ENCODE peak calls at places on chromosomes 7 and 10, in ten cellular contexts. One of them, this sample, is unnamed.

GRCh38 chr7:116810267-116811116 is 51.9 kb upstream of the CAPZA2 start:
- DNase-seq in GM20000: no peak
- DNase-seq in cardiac muscle cell: no peak
- DNase-seq in AG09309: no peak
- DNase-seq in tibial artery: no peak
- DNase-seq in osteocyte: no peak
- DNase-seq in progenitor cell of endocrine pancreas: no peak
- DNase-seq in Calu3: no peak
- DNase-seq in kidney: no peak
- DNase-seq in foreskin fibroblast: peak; percentile 74
- DNase-seq in this sample: no peak

GRCh38 chr7:43878867-43879266 is 9.6 kb upstream of the MRPS24 start:
- DNase-seq in Calu3: no peak
- DNase-seq in GM20000: no peak
- DNase-seq in tibial artery: no peak
- DNase-seq in osteocyte: no peak
- DNase-seq in foreskin fibroblast: no peak
- DNase-seq in kidney: no peak
- DNase-seq in progenitor cell of endocrine pancreas: no peak
- DNase-seq in cardiac muscle cell: peak; percentile 81
- DNase-seq in AG09309: no peak
- DNase-seq in this sample: no peak

GRCh38 chr10:5840314-5841307 is 27.4 kb upstream of the GDI2 start:
- DNase-seq in kidney: peak; percentile 83
- DNase-seq in tibial artery: no peak
- DNase-seq in Calu3: no peak
- DNase-seq in cardiac muscle cell: peak; percentile 78
- DNase-seq in progenitor cell of endocrine pancreas: no peak
- DNase-seq in AG09309: no peak
- DNase-seq in GM20000: peak; percentile 71
- DNase-seq in osteocyte: no peak
- DNase-seq in foreskin fibroblast: no peak
- DNase-seq in this sample: no peak

GRCh38 chr10:90865400-90865799 is 6.4 kb upstream of the RPP30 start:
- DNase-seq in cardiac muscle cell: peak; percentile 59
- DNase-seq in kidney: no peak
- DNase-seq in progenitor cell of endocrine pancreas: no peak
- DNase-seq in AG09309: no peak
- DNase-seq in Calu3: no peak
- DNase-seq in GM20000: no peak
- DNase-seq in osteocyte: no peak
- DNase-seq in tibial artery: no peak
- DNase-seq in foreskin fibroblast: peak; percentile 63
- DNase-seq in this sample: no peak

GRCh38 chr10:48634984-48635557 is 30.2 kb upstream of the ARHGAP22 start:
- DNase-seq in AG09309: no peak
- DNase-seq in tibial artery: peak; percentile 48
- DNase-seq in kidney: no peak
- DNase-seq in cardiac muscle cell: no peak
- DNase-seq in foreskin fibroblast: no peak
- DNase-seq in Calu3: no peak
- DNase-seq in progenitor cell of endocrine pancreas: no peak
- DNase-seq in GM20000: no peak
- DNase-seq in osteocyte: peak; percentile 71
- DNase-seq in this sample: no peak

GRCh38 chr7:88306590-88307048 is at the start of gene STEAP4:
- DNase-seq in progenitor cell of endocrine pancreas: peak; percentile 12
- DNase-seq in osteocyte: no peak
- DNase-seq in cardiac muscle cell: peak; percentile 91
- DNase-seq in GM20000: no peak
- DNase-seq in kidney: peak; percentile 91
- DNase-seq in foreskin fibroblast: peak; percentile 92
- DNase-seq in Calu3: peak; percentile 60
- DNase-seq in tibial artery: peak; percentile 85
- DNase-seq in AG09309: no peak
- DNase-seq in this sample: peak; percentile 5

GRCh38 chr10:10471758-10472157 is 545.9 kb upstream of the CELF2 start:
- DNase-seq in kidney: no peak
- DNase-seq in progenitor cell of endocrine pancreas: no peak
- DNase-seq in tibial artery: no peak
- DNase-seq in Calu3: no peak
- DNase-seq in AG09309: no peak
- DNase-seq in cardiac muscle cell: no peak
- DNase-seq in foreskin fibroblast: no peak
- DNase-seq in GM20000: no peak
- DNase-seq in osteocyte: no peak
- DNase-seq in this sample: no peak

GRCh38 chr7:99631311-99632109 is 14.8 kb downstream of the ZSCAN25 start:
- DNase-seq in kidney: no peak
- DNase-seq in Calu3: peak; percentile 5
- DNase-seq in cardiac muscle cell: peak; percentile 21
- DNase-seq in foreskin fibroblast: peak; percentile 75
- DNase-seq in osteocyte: no peak
- DNase-seq in tibial artery: no peak
- DNase-seq in progenitor cell of endocrine pancreas: no peak
- DNase-seq in GM20000: no peak
- DNase-seq in AG09309: no peak
- DNase-seq in this sample: peak; percentile 87

GRCh38 chr10:44186150-44186549 is 198.7 kb downstream of the CXCL12 start:
- DNase-seq in Calu3: no peak
- DNase-seq in foreskin fibroblast: peak; percentile 52
- DNase-seq in osteocyte: no peak
- DNase-seq in AG09309: peak; percentile 34
- DNase-seq in kidney: no peak
- DNase-seq in tibial artery: no peak
- DNase-seq in progenitor cell of endocrine pancreas: no peak
- DNase-seq in GM20000: no peak
- DNase-seq in cardiac muscle cell: peak; percentile 92
- DNase-seq in this sample: no peak

GRCh38 chr10:77560052-77560451 is 77.6 kb downstream of the KCNMA1 start:
- DNase-seq in tibial artery: no peak
- DNase-seq in foreskin fibroblast: no peak
- DNase-seq in progenitor cell of endocrine pancreas: no peak
- DNase-seq in Calu3: no peak
- DNase-seq in AG09309: no peak
- DNase-seq in osteocyte: no peak
- DNase-seq in cardiac muscle cell: no peak
- DNase-seq in kidney: no peak
- DNase-seq in GM20000: no peak
- DNase-seq in this sample: no peak

GRCh38 chr10:75466886-75467285 is 35.5 kb downstream of the LRMDA start:
- DNase-seq in GM20000: no peak
- DNase-seq in progenitor cell of endocrine pancreas: no peak
- DNase-seq in AG09309: no peak
- DNase-seq in cardiac muscle cell: no peak
- DNase-seq in tibial artery: no peak
- DNase-seq in osteocyte: no peak
- DNase-seq in Calu3: no peak
- DNase-seq in kidney: no peak
- DNase-seq in foreskin fibroblast: peak; percentile 7
- DNase-seq in this sample: no peak

GRCh38 chr10:114022751-114023150 is 20.9 kb upstream of the ADRB1 start:
- DNase-seq in GM20000: no peak
- DNase-seq in osteocyte: no peak
- DNase-seq in cardiac muscle cell: no peak
- DNase-seq in foreskin fibroblast: no peak
- DNase-seq in Calu3: no peak
- DNase-seq in kidney: no peak
- DNase-seq in tibial artery: no peak
- DNase-seq in AG09309: no peak
- DNase-seq in progenitor cell of endocrine pancreas: no peak
- DNase-seq in this sample: no peak

GRCh38 chr10:124264271-124264670 is 154.5 kb downstream of the OAT start:
- DNase-seq in progenitor cell of endocrine pancreas: no peak
- DNase-seq in kidney: no peak
- DNase-seq in tibial artery: no peak
- DNase-seq in osteocyte: no peak
- DNase-seq in cardiac muscle cell: no peak
- DNase-seq in GM20000: no peak
- DNase-seq in foreskin fibroblast: no peak
- DNase-seq in Calu3: no peak
- DNase-seq in AG09309: no peak
- DNase-seq in this sample: no peak

GRCh38 chr10:124262971-124263370 is 155.8 kb downstream of the OAT start:
- DNase-seq in AG09309: no peak
- DNase-seq in cardiac muscle cell: no peak
- DNase-seq in Calu3: no peak
- DNase-seq in foreskin fibroblast: no peak
- DNase-seq in GM20000: no peak
- DNase-seq in kidney: no peak
- DNase-seq in tibial artery: no peak
- DNase-seq in progenitor cell of endocrine pancreas: no peak
- DNase-seq in osteocyte: no peak
- DNase-seq in this sample: no peak

GRCh38 chr10:124264711-124265390 is 153.9 kb downstream of the OAT start:
- DNase-seq in GM20000: no peak
- DNase-seq in cardiac muscle cell: no peak
- DNase-seq in kidney: no peak
- DNase-seq in progenitor cell of endocrine pancreas: no peak
- DNase-seq in tibial artery: no peak
- DNase-seq in foreskin fibroblast: no peak
- DNase-seq in Calu3: no peak
- DNase-seq in osteocyte: no peak
- DNase-seq in AG09309: no peak
- DNase-seq in this sample: no peak

GRCh38 chr10:124263726-124264125 is 155.0 kb downstream of the OAT start:
- DNase-seq in GM20000: no peak
- DNase-seq in osteocyte: no peak
- DNase-seq in AG09309: no peak
- DNase-seq in progenitor cell of endocrine pancreas: no peak
- DNase-seq in tibial artery: no peak
- DNase-seq in Calu3: no peak
- DNase-seq in cardiac muscle cell: no peak
- DNase-seq in foreskin fibroblast: no peak
- DNase-seq in kidney: no peak
- DNase-seq in this sample: no peak

DNA sequence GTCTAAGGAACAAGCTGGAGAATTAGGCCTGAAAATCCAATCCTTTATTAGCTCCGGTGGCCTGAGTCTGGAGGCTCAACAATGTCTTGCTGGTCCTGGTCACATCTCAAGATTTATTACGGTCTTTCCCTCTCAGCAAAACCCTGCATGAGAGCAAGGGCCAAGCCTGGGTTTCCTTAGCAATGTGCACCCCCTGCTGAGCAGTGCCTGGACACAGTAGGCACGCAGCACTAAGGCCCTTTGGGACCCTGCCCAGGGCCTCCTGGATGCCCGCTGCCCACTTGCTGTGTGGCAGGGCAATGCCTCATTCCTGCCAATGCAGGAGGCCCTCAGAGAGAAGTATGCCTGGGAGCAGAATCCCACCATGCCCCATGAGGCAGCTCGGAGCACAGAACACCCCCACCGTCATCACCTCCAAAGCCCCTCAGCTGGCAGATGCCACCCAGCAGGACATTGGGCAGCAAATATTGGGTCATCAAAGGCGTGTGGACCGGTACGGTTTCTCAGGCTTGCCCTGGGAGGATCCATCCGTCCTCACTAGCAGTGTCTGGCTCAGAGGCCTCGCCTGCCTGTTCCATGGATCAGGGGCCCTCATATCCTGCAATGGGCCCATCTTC is 156.4 kb downstream of the OAT start:
- DNase-seq in GM20000: no peak
- DNase-seq in kidney: no peak
- DNase-seq in Calu3: no peak
- DNase-seq in cardiac muscle cell: no peak
- DNase-seq in osteocyte: no peak
- DNase-seq in progenitor cell of endocrine pancreas: no peak
- DNase-seq in tibial artery: peak; percentile 46
- DNase-seq in AG09309: no peak
- DNase-seq in foreskin fibroblast: no peak
- DNase-seq in this sample: no peak
- TF ChIP-seq CTCF in GM20000: no peak
- TF ChIP-seq CTCF in kidney: no peak
- TF ChIP-seq CTCF in Calu3: no peak
- TF ChIP-seq CTCF in cardiac muscle cell: peak; percentile 3
- TF ChIP-seq CTCF in osteocyte: no peak
- TF ChIP-seq CTCF in progenitor cell of endocrine pancreas: no peak
- TF ChIP-seq CTCF in tibial artery: no peak
- TF ChIP-seq CTCF in AG09309: no peak
- TF ChIP-seq CTCF in foreskin fibroblast: no peak
- TF ChIP-seq CTCF in this sample: no peak

DNA sequence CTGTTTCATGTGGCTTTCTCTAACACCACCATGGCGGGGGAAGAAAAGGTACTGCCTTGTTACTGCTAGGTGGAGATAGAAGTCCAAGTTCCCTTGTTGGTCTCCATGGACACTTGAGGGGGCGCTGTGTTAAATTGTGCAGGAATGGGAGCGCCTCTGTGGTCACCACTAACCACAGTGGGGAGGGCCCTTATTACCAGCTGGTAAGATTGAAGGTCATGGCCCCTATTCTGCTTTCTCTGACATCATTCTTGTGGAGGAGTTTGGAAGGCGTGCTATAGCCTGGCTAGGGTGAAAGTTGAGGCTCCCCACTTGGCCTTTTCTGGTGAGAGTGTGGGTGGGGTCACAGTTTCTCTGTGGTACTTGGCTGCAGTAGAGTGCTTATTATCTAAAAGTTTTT is 14.9 kb upstream of the MXI1 start:
- DNase-seq in GM20000: peak; percentile 48
- DNase-seq in osteocyte: peak; percentile 49
- DNase-seq in cardiac muscle cell: peak; percentile 17
- DNase-seq in tibial artery: no peak
- DNase-seq in kidney: no peak
- DNase-seq in foreskin fibroblast: no peak
- DNase-seq in Calu3: no peak
- DNase-seq in progenitor cell of endocrine pancreas: no peak
- DNase-seq in AG09309: no peak
- DNase-seq in this sample: peak; percentile 69
- TF ChIP-seq CTCF in GM20000: no peak
- TF ChIP-seq CTCF in osteocyte: no peak
- TF ChIP-seq CTCF in cardiac muscle cell: peak; percentile 13
- TF ChIP-seq CTCF in tibial artery: no peak
- TF ChIP-seq CTCF in kidney: no peak
- TF ChIP-seq CTCF in foreskin fibroblast: no peak
- TF ChIP-seq CTCF in Calu3: no peak
- TF ChIP-seq CTCF in progenitor cell of endocrine pancreas: no peak
- TF ChIP-seq CTCF in AG09309: no peak
- TF ChIP-seq CTCF in this sample: no peak

GRCh38 chr10:116809528-116810500 is 39.5 kb upstream of the ENO4 start:
- DNase-seq in cardiac muscle cell: peak; percentile 19
- DNase-seq in tibial artery: no peak
- DNase-seq in Calu3: peak; percentile 55
- DNase-seq in kidney: no peak
- DNase-seq in AG09309: no peak
- DNase-seq in GM20000: no peak
- DNase-seq in foreskin fibroblast: no peak
- DNase-seq in progenitor cell of endocrine pancreas: peak; percentile 25
- DNase-seq in osteocyte: no peak
- DNase-seq in this sample: no peak
- TF ChIP-seq CTCF in cardiac muscle cell: peak; percentile 49
- TF ChIP-seq CTCF in tibial artery: no peak
- TF ChIP-seq CTCF in Calu3: peak; percentile 55
- TF ChIP-seq CTCF in kidney: no peak
- TF ChIP-seq CTCF in AG09309: peak; percentile 62
- TF ChIP-seq CTCF in GM20000: no peak
- TF ChIP-seq CTCF in foreskin fibroblast: peak; percentile 24
- TF ChIP-seq CTCF in progenitor cell of endocrine pancreas: peak; percentile 63
- TF ChIP-seq CTCF in osteocyte: peak; percentile 38
- TF ChIP-seq CTCF in this sample: no peak

DNA sequence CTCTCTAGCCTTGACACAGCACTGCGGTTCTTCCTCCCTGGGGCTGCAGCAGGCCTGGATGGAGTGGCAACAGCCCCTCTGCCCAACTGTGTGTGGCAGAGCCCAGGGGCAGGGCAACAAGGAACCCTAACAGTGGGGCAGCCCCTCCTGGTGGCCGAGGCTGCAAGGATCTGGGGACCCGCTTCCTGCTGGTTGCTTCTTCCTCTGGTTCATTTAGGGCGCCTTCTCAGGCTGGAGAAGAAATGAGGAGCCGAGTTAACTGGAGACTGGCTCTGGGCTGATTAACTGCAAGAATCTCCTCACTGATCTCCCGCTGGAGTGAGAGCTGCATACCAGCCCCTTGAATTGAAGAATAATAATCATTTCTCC is 80.1 kb upstream of the EMX2 start:
- DNase-seq in cardiac muscle cell: no peak
- DNase-seq in osteocyte: no peak
- DNase-seq in progenitor cell of endocrine pancreas: no peak
- DNase-seq in kidney: no peak
- DNase-seq in Calu3: peak; percentile 6
- DNase-seq in foreskin fibroblast: peak; percentile 42
- DNase-seq in GM20000: no peak
- DNase-seq in AG09309: no peak
- DNase-seq in tibial artery: no peak
- DNase-seq in this sample: peak; percentile 11
- TF ChIP-seq CTCF in cardiac muscle cell: peak; percentile 23
- TF ChIP-seq CTCF in osteocyte: peak; percentile 17
- TF ChIP-seq CTCF in progenitor cell of endocrine pancreas: no peak
- TF ChIP-seq CTCF in kidney: no peak
- TF ChIP-seq CTCF in Calu3: no peak
- TF ChIP-seq CTCF in foreskin fibroblast: peak; percentile 35
- TF ChIP-seq CTCF in GM20000: no peak
- TF ChIP-seq CTCF in AG09309: peak; percentile 22
- TF ChIP-seq CTCF in tibial artery: no peak
- TF ChIP-seq CTCF in this sample: no peak